ENCODE peak calls at places on chromosomes 1 and 21, in six cellular contexts. R, E, Z, G, P and F are unnamed samples.

GRCh38 chr1:110135268-110136065 is 14.8 kb upstream of the SLC6A17 start:
- DNase-seq in G (no peak), P (no peak), Z (no peak), R (no peak), E (peak; percentile 48), F (peak; percentile 61)

GRCh38 chr1:113860891-113861290 is 10.6 kb downstream of the PTPN22 start:
- DNase-seq in G (no peak), E (no peak), P (no peak), R (peak; percentile 71), Z (peak; percentile 87), F (no peak)

GRCh38 chr1:111441573-111442192 is 7.4 kb downstream of the WDR77 start:
- DNase-seq in P (no peak), G (peak; percentile 68), Z (peak; percentile 40), R (no peak), E (no peak), F (peak; percentile 4)

GRCh38 chr1:43421976-43422750 is 31.6 kb downstream of the HYI start:
- DNase-seq in R (no peak), E (no peak), P (no peak), Z (no peak), G (no peak), F (no peak)

GRCh38 chr1:16041200-16041599 is 2.4 kb upstream of the CLCNKB start:
- DNase-seq in E (no peak), G (no peak), R (no peak), P (no peak), Z (no peak), F (no peak)

GRCh38 chr1:207423560-207424292 is 30.4 kb upstream of the CR2 start:
- DNase-seq in P (no peak), Z (no peak), E (no peak), G (no peak), R (no peak), F (no peak)

GRCh38 chr1:67717876-67718275 is 32.9 kb downstream of the GADD45A start:
- DNase-seq in Z (no peak), R (no peak), G (no peak), E (no peak), P (no peak), F (no peak)

GRCh38 chr1:84973493-84974334 is 23.2 kb downstream of the MCOLN2 start:
- DNase-seq in R (no peak), E (no peak), G (no peak), Z (peak; percentile 46), P (no peak), F (no peak)

GRCh38 chr1:222801067-222801466 is 13.8 kb upstream of the DISP1 start:
- DNase-seq in R (no peak), Z (no peak), P (no peak), G (no peak), E (no peak), F (no peak)

GRCh38 chr21:15848632-15849031 is 118.8 kb downstream of the USP25 start:
- DNase-seq in P (no peak), Z (peak; percentile 22), R (peak; percentile 56), E (no peak), G (no peak), F (no peak)

GRCh38 chr1:2046225-2046917 is 3.8 kb upstream of the PRKCZ start:
- DNase-seq in P (no peak), Z (peak; percentile 29), G (peak; percentile 83), E (no peak), R (no peak), F (peak; percentile 72)

GRCh38 chr1:216914974-216915373 is 191.7 kb upstream of the ESRRG start:
- DNase-seq in P (no peak), R (no peak), G (no peak), Z (peak; percentile 41), E (no peak), F (no peak)

GRCh38 chr21:33587792-33588484 is 546 bp downstream of the DONSON start:
- DNase-seq in Z (peak; percentile 30), R (peak; percentile 29), G (peak; percentile 74), E (peak; percentile 9), P (no peak), F (peak; percentile 30)

GRCh38 chr1:29670752-29671151 is 434.4 kb downstream of the PTPRU start:
- DNase-seq in Z (no peak), P (no peak), E (no peak), R (no peak), G (peak; percentile 29), F (no peak)

GRCh38 chr1:78688701-78689100 is 39.1 kb downstream of the IFI44 start:
- DNase-seq in P (no peak), E (no peak), R (peak; percentile 68), Z (peak; percentile 76), G (no peak), F (peak; percentile 8)

GRCh38 chr1:229884765-229885164 is 182.3 kb upstream of the GALNT2 start:
- DNase-seq in E (no peak), R (no peak), Z (no peak), P (no peak), G (peak; percentile 37), F (no peak)

GRCh38 chr1:38433097-38433722 is 386.6 kb upstream of the POU3F1 start:
- DNase-seq in G (no peak), Z (no peak), R (no peak), P (no peak), E (no peak), F (peak; percentile 31)

GRCh38 chr21:28066051-28066450 is 926.6 kb downstream of the LTN1 start:
- DNase-seq in G (no peak), Z (no peak), E (no peak), P (no peak), R (no peak), F (no peak)

GRCh38 chr1:208267896-208268295 is 23.7 kb upstream of the PLXNA2 start:
- DNase-seq in Z (no peak), R (no peak), G (no peak), P (no peak), E (no peak), F (peak; percentile 56)

GRCh38 chr1:111364690-111365089 is 62.8 kb downstream of the OVGP1 start:
- DNase-seq in R (no peak), G (no peak), E (no peak), P (no peak), Z (peak; percentile 6), F (no peak)

GRCh38 chr1:194268839-194269238 is 1082.4 kb upstream of the B3GALT2 start:
- DNase-seq in R (no peak), G (no peak), Z (peak; percentile 47), P (no peak), E (no peak), F (no peak)

GRCh38 chr1:54973205-54973921 is 7.1 kb upstream of the TMEM61 start:
- DNase-seq in P (peak; percentile 26), R (peak; percentile 28), E (peak; percentile 19), Z (peak; percentile 66), G (peak; percentile 70), F (peak; percentile 62)

GRCh38 chr1:155695608-155696007 is 6.7 kb downstream of the DAP3 start:
- DNase-seq in R (no peak), P (no peak), G (no peak), Z (no peak), E (no peak), F (no peak)

GRCh38 chr1:157170677-157171515 is 32.7 kb upstream of the ETV3 start:
- DNase-seq in R (peak; percentile 13), P (peak; percentile 62), Z (peak; percentile 35), G (peak; percentile 72), E (no peak), F (peak; percentile 6)

GRCh38 chr1:57302812-57303607 is 120.8 kb downstream of the DAB1 start:
- DNase-seq in R (no peak), E (no peak), P (no peak), G (no peak), Z (no peak), F (no peak)

GRCh38 chr1:14553711-14554110 is 44.8 kb upstream of the KAZN start:
- DNase-seq in R (peak; percentile 16), E (no peak), P (no peak), G (no peak), Z (no peak), F (no peak)

GRCh38 chr21:25457411-25457810 is 149.9 kb downstream of the MRPL39 start:
- DNase-seq in Z (peak; percentile 64), P (no peak), G (no peak), E (no peak), R (peak; percentile 85), F (no peak)